ENCODE peak calls at places on chromosomes 11 and 22, in nine cellular contexts. O is activated CD8-positive, alpha-beta T cell treated with anti-CD3 and anti-CD28 coated beads for 36 hours; V is Peyer's patch; B is uterus; H is foreskin fibroblast; J is heart left ventricle; L is foreskin keratinocyte; W is SK-N-SH; M is endodermal cell. N is an unnamed sample.

GRCh38 chr11:70747285-70747684 is 349.0 kb downstream of the CTTN start:
- DNase-seq in B (no peak), J (no peak), L (no peak), M (no peak), W (no peak), H (peak), O (no peak), V (no peak), N (no peak)

GRCh38 chr11:80155412-80156017 is 714.7 kb upstream of the TENM4 start:
- DNase-seq in O (no peak), W (peak), J (no peak), H (peak), M (peak), V (no peak), L (no peak), B (no peak), N (no peak)

GRCh38 chr22:46762238-46763050 is at the start of gene TBC1D22A:
- DNase-seq in B (peak), J (peak), M (peak), O (peak), L (peak), H (peak), V (peak), W (peak), N (no peak)

GRCh38 chr11:13007702-13008435 is 1.2 kb upstream of the RASSF10 start:
- DNase-seq in O (no peak), V (no peak), W (no peak), M (no peak), H (no peak), L (peak), B (no peak), J (no peak), N (no peak)

GRCh38 chr22:35113341-35113740 is 47.4 kb downstream of the ISX start:
- DNase-seq in B (no peak), L (no peak), O (no peak), H (no peak), W (no peak), M (peak), V (no peak), J (no peak), N (no peak)

GRCh38 chr22:19059481-19060278 is 62.5 kb downstream of the DGCR2 start:
- DNase-seq in O (no peak), H (no peak), W (no peak), L (no peak), V (peak), B (no peak), J (no peak), M (no peak), N (no peak)

GRCh38 chr22:47062126-47062525 is 299.7 kb downstream of the TBC1D22A start:
- DNase-seq in V (peak), M (no peak), L (no peak), B (no peak), H (no peak), O (no peak), W (no peak), J (no peak), N (no peak)

GRCh38 chr22:46025225-46025972 is 48.4 kb upstream of the WNT7B start:
- DNase-seq in M (peak), B (peak), L (no peak), O (no peak), W (no peak), H (no peak), V (peak), J (no peak), N (no peak)

GRCh38 chr22:37999236-37999635 is 14.9 kb upstream of the SOX10 start:
- DNase-seq in L (peak), W (no peak), B (no peak), H (no peak), M (no peak), V (no peak), J (no peak), O (no peak), N (no peak)

GRCh38 chr11:63920870-63921417 is 4.0 kb upstream of the RCOR2 start:
- DNase-seq in B (no peak), J (no peak), W (no peak), O (peak), H (no peak), L (no peak), V (no peak), M (peak), N (no peak)

GRCh38 chr11:68297812-68298658 is 14.4 kb upstream of the LRP5 start:
- DNase-seq in L (no peak), V (peak), M (peak), B (peak), J (peak), H (peak), W (peak), O (peak), N (no peak)

GRCh38 chr22:17260950-17261349 is 41.7 kb upstream of the ADA2 start:
- DNase-seq in M (peak), H (no peak), B (no peak), V (no peak), W (no peak), J (no peak), O (no peak), L (no peak), N (no peak)

GRCh38 chr11:2892215-2893020 is 6.8 kb upstream of the CDKN1C start:
- DNase-seq in V (peak), H (peak), O (peak), L (no peak), J (peak), W (peak), M (peak), B (peak), N (no peak)

GRCh38 chr11:69157156-69157821 is 1.6 kb downstream of the SMIM38 start:
- DNase-seq in B (no peak), O (peak), W (peak), J (peak), V (peak), H (peak), L (no peak), M (no peak), N (no peak)

GRCh38 chr11:65944191-65944590 is 1.1 kb upstream of the TSGA10IP start:
- DNase-seq in O (no peak), L (no peak), B (no peak), J (no peak), W (no peak), M (no peak), V (no peak), H (no peak), N (no peak)

GRCh38 chr11:85627998-85628770 is at the start of gene TMEM126B:
- DNase-seq in B (peak), V (peak), L (peak), M (peak), H (peak), J (peak), O (peak), W (peak), N (peak)

GRCh38 chr11:15969701-15970329 is 386.5 kb downstream of the SOX6 start:
- DNase-seq in O (no peak), V (no peak), W (no peak), L (peak), B (no peak), J (no peak), H (peak), M (no peak), N (peak)

DNA sequence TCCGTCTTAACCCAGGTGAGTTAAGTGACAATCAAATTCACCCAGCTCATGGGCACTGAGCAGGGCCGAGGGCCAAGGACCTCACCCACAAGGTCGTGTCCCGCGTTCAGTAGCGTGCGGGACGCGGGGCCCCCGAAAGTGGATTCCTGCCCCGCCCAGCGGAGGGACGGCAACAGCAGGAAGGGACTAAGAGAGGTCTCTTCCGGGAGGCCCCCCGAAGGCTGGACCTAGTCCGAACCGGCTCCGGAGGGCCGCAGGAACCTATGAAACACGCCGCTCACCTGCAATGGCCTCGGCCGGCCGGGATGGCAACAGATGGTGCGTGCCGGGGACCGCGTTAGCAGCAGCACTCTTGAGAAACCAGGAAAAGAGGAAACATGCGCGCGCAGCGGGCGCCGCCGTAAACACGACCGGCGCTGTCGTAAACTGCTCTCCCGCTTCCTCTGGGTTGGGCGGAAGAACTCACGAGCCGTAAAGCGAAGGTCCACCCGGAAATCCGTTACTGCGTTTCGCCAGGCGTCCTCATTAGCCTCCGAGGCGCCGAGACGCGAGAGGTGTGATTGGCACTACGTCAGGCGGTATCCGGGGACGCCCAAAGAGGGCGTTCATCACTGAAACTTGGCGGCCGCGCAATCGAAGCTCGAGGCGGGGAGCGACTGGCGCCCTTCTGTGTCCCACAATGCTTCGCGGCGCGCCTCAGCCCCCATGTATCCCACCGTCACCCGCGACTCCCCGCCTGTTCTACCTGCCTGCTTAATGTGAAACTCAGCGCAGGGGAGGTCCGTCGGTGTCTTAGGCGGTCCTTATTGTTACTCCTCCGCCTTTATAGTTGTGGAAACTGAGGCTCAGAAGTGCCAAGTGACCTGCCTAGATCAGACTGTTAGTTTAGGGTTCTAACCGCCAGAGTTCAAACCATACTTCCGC is at the start of gene EIF3D:
- DNase-seq in W (peak), V (peak), M (peak), J (peak), L (peak), B (peak), H (peak), O (peak), N (peak)
- TF ChIP-seq CTCF in W (no peak), V (no peak), M (no peak), J (no peak), L (peak), B (no peak), H (no peak), O (no peak), N (peak)

GRCh38 chr11:99020324-99021225 is at the start of gene CNTN5:
- DNase-seq in H (no peak), M (peak), B (peak), V (peak), W (peak), J (peak), L (no peak), O (peak), N (no peak)
- TF ChIP-seq CTCF in H (no peak), M (peak), B (no peak), V (no peak), W (no peak), J (no peak), L (peak), O (no peak), N (no peak)

DNA sequence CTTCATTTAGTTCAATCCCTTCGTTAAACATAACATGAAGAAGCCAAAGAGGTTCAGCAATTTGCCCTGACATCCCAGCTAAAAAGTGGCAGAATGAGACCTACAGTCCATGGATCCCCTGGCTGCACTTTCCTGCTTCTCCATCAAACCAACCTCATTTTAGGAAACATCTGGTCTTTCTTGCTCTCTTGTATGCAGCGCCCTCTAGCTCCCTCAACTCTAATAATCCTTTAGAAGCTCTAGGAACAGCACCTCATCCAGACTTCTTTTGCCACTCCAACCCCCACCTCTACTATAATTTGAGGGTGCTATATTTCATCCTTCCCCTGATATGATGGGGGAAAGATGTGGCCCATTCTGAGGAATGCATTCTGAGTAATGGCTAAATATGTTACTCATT is 7.4 kb downstream of the CNTF start:
- DNase-seq in J (no peak), H (peak), O (peak), B (no peak), L (no peak), V (peak), M (peak), W (peak), N (peak)
- TF ChIP-seq CTCF in J (peak), H (peak), O (peak), B (peak), L (peak), V (peak), M (peak), W (peak), N (peak)

DNA sequence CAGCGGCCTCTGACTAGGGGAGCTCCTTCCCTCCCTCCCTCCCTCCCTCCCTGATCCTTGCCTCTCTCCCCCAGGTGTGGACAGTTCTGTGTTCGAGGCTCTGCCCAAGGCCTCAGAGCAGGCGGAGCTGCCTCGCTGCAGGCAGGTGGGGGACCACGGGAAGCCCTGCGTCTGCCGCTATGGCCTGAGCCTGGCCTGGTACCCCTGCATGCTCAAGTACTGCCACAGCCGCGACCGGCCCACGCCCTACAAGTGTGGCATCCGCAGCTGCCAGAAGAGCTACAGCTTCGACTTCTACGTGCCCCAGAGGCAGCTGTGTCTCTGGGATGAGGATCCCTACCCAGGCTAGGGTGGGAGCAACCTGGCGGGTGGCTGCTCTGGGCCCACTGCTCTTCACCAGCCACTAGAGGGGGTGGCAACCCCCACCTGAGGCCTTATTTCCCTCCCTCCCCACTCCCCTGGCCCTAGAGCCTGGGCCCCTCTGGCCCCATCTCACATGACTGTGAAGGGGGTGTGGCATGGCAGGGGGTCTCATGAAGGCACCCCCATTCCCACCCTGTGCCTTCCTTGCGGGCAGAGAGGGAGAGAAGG is 11.1 kb upstream of the POU2F3 start:
- DNase-seq in H (no peak), B (no peak), O (no peak), W (peak), M (peak), V (no peak), J (no peak), L (no peak), N (no peak)
- TF ChIP-seq CTCF in H (peak), B (no peak), O (no peak), W (peak), M (peak), V (no peak), J (no peak), L (peak), N (peak)